ENCODE peak calls at places on chromosomes 3 and 15, in six cellular contexts. One of them, this sample, is unnamed.

GRCh38 chr3:22990291-22991200 is 212.6 kb upstream of the UBE2E2 start:
- DNase-seq in testis: no peak
- DNase-seq in adrenal gland: no peak
- DNase-seq in HFF-Myc: no peak
- DNase-seq in AG04450: no peak
- DNase-seq in type B pancreatic cell: no peak
- DNase-seq in this sample: no peak

GRCh38 chr3:123068227-123069020 is 1.6 kb downstream of the PDIA5 start:
- DNase-seq in type B pancreatic cell: no peak
- DNase-seq in adrenal gland: peak
- DNase-seq in AG04450: no peak
- DNase-seq in testis: peak
- DNase-seq in HFF-Myc: no peak
- DNase-seq in this sample: no peak

GRCh38 chr3:22175899-22176298 is 424.9 kb upstream of the ZNF385D start:
- DNase-seq in adrenal gland: no peak
- DNase-seq in AG04450: no peak
- DNase-seq in type B pancreatic cell: no peak
- DNase-seq in HFF-Myc: no peak
- DNase-seq in testis: no peak
- DNase-seq in this sample: no peak

GRCh38 chr3:66499881-66500574 is 794 bp downstream of the LRIG1 start:
- DNase-seq in AG04450: no peak
- DNase-seq in adrenal gland: peak
- DNase-seq in HFF-Myc: no peak
- DNase-seq in testis: peak
- DNase-seq in type B pancreatic cell: no peak
- DNase-seq in this sample: peak

GRCh38 chr15:55514414-55514850 is 6.4 kb upstream of the DNAAF4 start:
- DNase-seq in testis: no peak
- DNase-seq in HFF-Myc: no peak
- DNase-seq in type B pancreatic cell: no peak
- DNase-seq in adrenal gland: no peak
- DNase-seq in AG04450: no peak
- DNase-seq in this sample: no peak

GRCh38 chr15:77266708-77267387 is 153.1 kb downstream of the PEAK1 start:
- DNase-seq in adrenal gland: no peak
- DNase-seq in AG04450: no peak
- DNase-seq in type B pancreatic cell: no peak
- DNase-seq in testis: no peak
- DNase-seq in HFF-Myc: no peak
- DNase-seq in this sample: no peak

GRCh38 chr3:38480930-38481329 is 15.2 kb upstream of the EXOG start:
- DNase-seq in testis: no peak
- DNase-seq in adrenal gland: no peak
- DNase-seq in HFF-Myc: no peak
- DNase-seq in AG04450: no peak
- DNase-seq in type B pancreatic cell: no peak
- DNase-seq in this sample: no peak

GRCh38 chr15:93831641-93832040 is 399.7 kb upstream of the MCTP2 start:
- DNase-seq in type B pancreatic cell: no peak
- DNase-seq in AG04450: no peak
- DNase-seq in HFF-Myc: no peak
- DNase-seq in testis: no peak
- DNase-seq in adrenal gland: no peak
- DNase-seq in this sample: no peak

GRCh38 chr3:69439683-69440270 is 53.9 kb upstream of the FRMD4B start:
- DNase-seq in adrenal gland: no peak
- DNase-seq in HFF-Myc: no peak
- DNase-seq in testis: no peak
- DNase-seq in AG04450: no peak
- DNase-seq in type B pancreatic cell: no peak
- DNase-seq in this sample: no peak

GRCh38 chr15:93372209-93372910 is 283.3 kb upstream of the RGMA start:
- DNase-seq in AG04450: no peak
- DNase-seq in adrenal gland: no peak
- DNase-seq in HFF-Myc: no peak
- DNase-seq in testis: no peak
- DNase-seq in type B pancreatic cell: no peak
- DNase-seq in this sample: no peak

GRCh38 chr15:90482124-90483011 is 47.4 kb upstream of the CRTC3 start:
- DNase-seq in AG04450: peak
- DNase-seq in adrenal gland: peak
- DNase-seq in HFF-Myc: peak
- DNase-seq in testis: peak
- DNase-seq in type B pancreatic cell: no peak
- DNase-seq in this sample: peak

GRCh38 chr15:58309993-58310928 is 121.5 kb upstream of the LIPC start:
- DNase-seq in adrenal gland: peak
- DNase-seq in AG04450: no peak
- DNase-seq in HFF-Myc: no peak
- DNase-seq in testis: peak
- DNase-seq in type B pancreatic cell: no peak
- DNase-seq in this sample: no peak

GRCh38 chr3:143601738-143602480 is 246.4 kb downstream of the SLC9A9 start:
- DNase-seq in adrenal gland: no peak
- DNase-seq in AG04450: no peak
- DNase-seq in testis: no peak
- DNase-seq in HFF-Myc: peak
- DNase-seq in type B pancreatic cell: no peak
- DNase-seq in this sample: no peak

GRCh38 chr3:198080521-198081384 is 120.7 kb downstream of the LMLN start:
- DNase-seq in testis: peak
- DNase-seq in HFF-Myc: no peak
- DNase-seq in AG04450: peak
- DNase-seq in adrenal gland: peak
- DNase-seq in type B pancreatic cell: peak
- DNase-seq in this sample: peak

GRCh38 chr3:146308222-146308621 is 57.3 kb upstream of the PLSCR4 start:
- DNase-seq in adrenal gland: no peak
- DNase-seq in testis: no peak
- DNase-seq in HFF-Myc: no peak
- DNase-seq in AG04450: peak
- DNase-seq in type B pancreatic cell: no peak
- DNase-seq in this sample: no peak

GRCh38 chr3:49745986-49746385 is 22.2 kb upstream of the GMPPB start:
- DNase-seq in type B pancreatic cell: no peak
- DNase-seq in HFF-Myc: no peak
- DNase-seq in adrenal gland: no peak
- DNase-seq in testis: no peak
- DNase-seq in AG04450: peak
- DNase-seq in this sample: no peak

GRCh38 chr3:65005481-65005880 is 317.7 kb upstream of the ADAMTS9 start:
- DNase-seq in HFF-Myc: no peak
- DNase-seq in AG04450: no peak
- DNase-seq in adrenal gland: no peak
- DNase-seq in type B pancreatic cell: no peak
- DNase-seq in testis: no peak
- DNase-seq in this sample: no peak

GRCh38 chr3:172128852-172129251 is 89.5 kb downstream of the FNDC3B start:
- DNase-seq in adrenal gland: no peak
- DNase-seq in testis: no peak
- DNase-seq in AG04450: no peak
- DNase-seq in HFF-Myc: no peak
- DNase-seq in type B pancreatic cell: no peak
- DNase-seq in this sample: no peak

GRCh38 chr3:117355566-117355965 is 646.0 kb downstream of the TUSC7 start:
- DNase-seq in testis: peak
- DNase-seq in adrenal gland: peak
- DNase-seq in type B pancreatic cell: no peak
- DNase-seq in HFF-Myc: no peak
- DNase-seq in AG04450: no peak
- DNase-seq in this sample: no peak

GRCh38 chr3:135246027-135246426 is 451.0 kb downstream of the EPHB1 start:
- DNase-seq in type B pancreatic cell: no peak
- DNase-seq in testis: no peak
- DNase-seq in adrenal gland: no peak
- DNase-seq in HFF-Myc: no peak
- DNase-seq in AG04450: no peak
- DNase-seq in this sample: no peak
- TF ChIP-seq CTCF in type B pancreatic cell: no peak
- TF ChIP-seq CTCF in testis: no peak
- TF ChIP-seq CTCF in adrenal gland: no peak
- TF ChIP-seq CTCF in HFF-Myc: no peak
- TF ChIP-seq CTCF in AG04450: no peak
- TF ChIP-seq CTCF in this sample: no peak

GRCh38 chr3:139887431-139887830 is 47.6 kb upstream of the CLSTN2 start:
- DNase-seq in AG04450: no peak
- DNase-seq in testis: no peak
- DNase-seq in adrenal gland: no peak
- DNase-seq in HFF-Myc: no peak
- DNase-seq in type B pancreatic cell: no peak
- DNase-seq in this sample: no peak

GRCh38 chr3:139893264-139893962 is 41.6 kb upstream of the CLSTN2 start:
- DNase-seq in AG04450: no peak
- DNase-seq in HFF-Myc: no peak
- DNase-seq in testis: peak
- DNase-seq in adrenal gland: no peak
- DNase-seq in type B pancreatic cell: no peak
- DNase-seq in this sample: no peak

GRCh38 chr3:139893963-139894637 is 40.9 kb upstream of the CLSTN2 start:
- DNase-seq in type B pancreatic cell: no peak
- DNase-seq in testis: peak
- DNase-seq in HFF-Myc: no peak
- DNase-seq in adrenal gland: no peak
- DNase-seq in AG04450: no peak
- DNase-seq in this sample: no peak

GRCh38 chr3:139894638-139894989 is 40.4 kb upstream of the CLSTN2 start:
- DNase-seq in AG04450: no peak
- DNase-seq in testis: peak
- DNase-seq in HFF-Myc: no peak
- DNase-seq in adrenal gland: peak
- DNase-seq in type B pancreatic cell: no peak
- DNase-seq in this sample: no peak

GRCh38 chr3:139888561-139889140 is 46.3 kb upstream of the CLSTN2 start:
- DNase-seq in AG04450: no peak
- DNase-seq in adrenal gland: no peak
- DNase-seq in type B pancreatic cell: no peak
- DNase-seq in testis: no peak
- DNase-seq in HFF-Myc: no peak
- DNase-seq in this sample: no peak
- TF ChIP-seq CTCF in AG04450: no peak
- TF ChIP-seq CTCF in adrenal gland: no peak
- TF ChIP-seq CTCF in type B pancreatic cell: no peak
- TF ChIP-seq CTCF in testis: no peak
- TF ChIP-seq CTCF in HFF-Myc: no peak
- TF ChIP-seq CTCF in this sample: no peak

DNA sequence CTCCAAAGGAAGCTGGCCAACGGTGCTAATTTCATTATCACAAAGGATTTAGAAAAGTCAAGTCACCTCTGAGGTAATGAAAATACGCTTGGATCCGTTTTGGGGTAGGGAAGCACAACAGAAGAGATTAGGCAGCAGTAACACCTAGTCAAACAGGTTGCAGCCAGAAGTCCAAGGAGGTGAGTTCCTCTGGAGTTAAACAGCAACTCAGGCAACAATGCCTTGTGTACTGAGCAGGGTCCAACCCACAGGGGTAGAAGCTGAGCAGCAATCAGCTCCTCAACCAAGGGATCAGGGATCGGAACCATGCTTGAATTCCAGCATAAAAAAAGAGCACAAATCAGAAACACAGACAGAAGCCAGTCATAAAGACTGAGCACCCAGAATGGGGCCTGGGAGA is 88.1 kb upstream of the SPRED1 start:
- DNase-seq in adrenal gland: no peak
- DNase-seq in type B pancreatic cell: no peak
- DNase-seq in HFF-Myc: no peak
- DNase-seq in testis: no peak
- DNase-seq in AG04450: no peak
- DNase-seq in this sample: no peak
- TF ChIP-seq CTCF in adrenal gland: no peak
- TF ChIP-seq CTCF in type B pancreatic cell: no peak
- TF ChIP-seq CTCF in HFF-Myc: no peak
- TF ChIP-seq CTCF in testis: no peak
- TF ChIP-seq CTCF in AG04450: no peak
- TF ChIP-seq CTCF in this sample: no peak

GRCh38 chr3:115986555-115987207 is 363.4 kb downstream of the GAP43 start:
- DNase-seq in type B pancreatic cell: no peak
- DNase-seq in AG04450: no peak
- DNase-seq in testis: no peak
- DNase-seq in HFF-Myc: no peak
- DNase-seq in adrenal gland: no peak
- DNase-seq in this sample: no peak
- TF ChIP-seq CTCF in type B pancreatic cell: peak
- TF ChIP-seq CTCF in AG04450: peak
- TF ChIP-seq CTCF in testis: no peak
- TF ChIP-seq CTCF in HFF-Myc: peak
- TF ChIP-seq CTCF in adrenal gland: no peak
- TF ChIP-seq CTCF in this sample: no peak

GRCh38 chr15:60696523-60696859 is 217.5 kb upstream of the ICE2 start:
- DNase-seq in HFF-Myc: no peak
- DNase-seq in AG04450: no peak
- DNase-seq in type B pancreatic cell: no peak
- DNase-seq in testis: no peak
- DNase-seq in adrenal gland: no peak
- DNase-seq in this sample: no peak
- TF ChIP-seq CTCF in HFF-Myc: no peak
- TF ChIP-seq CTCF in AG04450: no peak
- TF ChIP-seq CTCF in type B pancreatic cell: no peak
- TF ChIP-seq CTCF in testis: no peak
- TF ChIP-seq CTCF in adrenal gland: no peak
- TF ChIP-seq CTCF in this sample: no peak